ENCODE peak calls at places on chromosomes 2 and 18, in eight cellular contexts. N is dorsolateral prefrontal cortex; E is NCI-H510A treated with DMSO at 0.1 percent for 48 hours; P is stimulated activated CD4-positive, alpha-beta T cell treated with anti-CD3 and anti-CD28 coated beads, TNF-alpha, amount 100 ng/mL, for 48 hours; B is mucosa of descending colon; H is M059J; Y is left colon; J is choroid plexus epithelial cell. L is an unnamed sample.

GRCh38 chr2:105541189-105542050 is 142.6 kb upstream of the FHL2 start:
- DNase-seq in N (no peak), E (no peak), P (no peak), B (no peak), H (peak), Y (no peak), J (no peak), L (no peak)

GRCh38 chr2:221572180-221572820 is at the start of gene EPHA4:
- DNase-seq in N (peak), E (peak), P (peak), B (peak), H (peak), Y (peak), J (peak), L (peak)

GRCh38 chr18:44804033-44804432 is 123.3 kb downstream of the SETBP1 start:
- DNase-seq in N (no peak), E (no peak), P (no peak), B (no peak), H (no peak), Y (no peak), J (peak), L (no peak)

GRCh38 chr2:85893428-85894258 is 4.9 kb upstream of the ST3GAL5 start:
- DNase-seq in N (no peak), E (no peak), P (no peak), B (no peak), H (peak), Y (no peak), J (peak), L (no peak)

GRCh38 chr18:765764-766549 is 46.1 kb downstream of the YES1 start:
- DNase-seq in N (no peak), E (no peak), P (no peak), B (no peak), H (no peak), Y (no peak), J (no peak), L (no peak)

GRCh38 chr18:3224223-3224622 is 4.5 kb upstream of the MYOM1 start:
- DNase-seq in N (no peak), E (no peak), P (no peak), B (no peak), H (no peak), Y (no peak), J (no peak), L (no peak)

GRCh38 chr2:156837635-156838034 is 401.5 kb downstream of the GPD2 start:
- DNase-seq in N (no peak), E (no peak), P (no peak), B (no peak), H (no peak), Y (no peak), J (no peak), L (no peak)

GRCh38 chr18:76686737-76687231 is 135.6 kb upstream of the ZNF236 start:
- DNase-seq in N (peak), E (peak), P (no peak), B (peak), H (peak), Y (peak), J (peak), L (peak)

GRCh38 chr2:233329489-233330135 is 22.0 kb downstream of the SAG start:
- DNase-seq in N (no peak), E (no peak), P (no peak), B (no peak), H (peak), Y (no peak), J (no peak), L (no peak)

GRCh38 chr2:43105586-43106562 is 120.5 kb downstream of the ZFP36L2 start:
- DNase-seq in N (no peak), E (no peak), P (no peak), B (peak), H (peak), Y (peak), J (peak), L (peak)

GRCh38 chr2:119873350-119874013 is 113.8 kb downstream of the PTPN4 start:
- DNase-seq in N (no peak), E (no peak), P (no peak), B (no peak), H (no peak), Y (no peak), J (no peak), L (no peak)

GRCh38 chr2:40343904-40344303 is 108.0 kb downstream of the SLC8A1 start:
- DNase-seq in N (no peak), E (no peak), P (no peak), B (no peak), H (peak), Y (no peak), J (peak), L (no peak)

GRCh38 chr2:27431395-27431794 is 3.0 kb downstream of the NRBP1 start:
- DNase-seq in N (no peak), E (no peak), P (no peak), B (no peak), H (peak), Y (no peak), J (peak), L (no peak)

GRCh38 chr2:74405994-74406583 is 15.3 kb downstream of the C2orf81 start:
- DNase-seq in N (no peak), E (no peak), P (no peak), B (no peak), H (peak), Y (no peak), J (no peak), L (no peak)

GRCh38 chr18:24227976-24228660 is 89.3 kb downstream of the CABYR start:
- DNase-seq in N (no peak), E (no peak), P (no peak), B (peak), H (peak), Y (no peak), J (peak), L (no peak)

GRCh38 chr18:59459352-59460059 is 100.4 kb upstream of the LMAN1 start:
- DNase-seq in N (no peak), E (peak), P (no peak), B (no peak), H (peak), Y (no peak), J (peak), L (no peak)

GRCh38 chr2:25043241-25043867 is 1.5 kb downstream of the EFR3B start:
- DNase-seq in N (peak), E (no peak), P (peak), B (no peak), H (peak), Y (no peak), J (peak), L (no peak)

GRCh38 chr2:85737481-85737880 is 16.3 kb upstream of the ATOH8 start:
- DNase-seq in N (no peak), E (no peak), P (no peak), B (peak), H (peak), Y (peak), J (peak), L (peak)

GRCh38 chr2:228084717-228085116 is 96.8 kb downstream of the SPHKAP start:
- DNase-seq in N (no peak), E (no peak), P (no peak), B (no peak), H (no peak), Y (no peak), J (no peak), L (no peak)

GRCh38 chr2:151826737-151827157 is 1.5 kb downstream of the ARL5A start:
- DNase-seq in N (no peak), E (no peak), P (no peak), B (peak), H (no peak), Y (no peak), J (peak), L (no peak)

GRCh38 chr2:74004212-74005182 is 19.8 kb downstream of the TET3 start:
- DNase-seq in N (no peak), E (no peak), P (no peak), B (no peak), H (no peak), Y (no peak), J (no peak), L (no peak)

GRCh38 chr2:225911019-225911418 is 511.5 kb downstream of the NYAP2 start:
- DNase-seq in N (no peak), E (no peak), P (no peak), B (no peak), H (peak), Y (no peak), J (peak), L (no peak)

GRCh38 chr2:9883897-9884296 is 40.6 kb downstream of the TAF1B start:
- DNase-seq in N (no peak), E (no peak), P (no peak), B (no peak), H (no peak), Y (no peak), J (no peak), L (no peak)

GRCh38 chr18:50372743-50373142 is 2.1 kb upstream of the SKA1 start:
- DNase-seq in N (no peak), E (no peak), P (no peak), B (no peak), H (no peak), Y (no peak), J (no peak), L (no peak)

GRCh38 chr2:149375801-149376349 is 45.5 kb downstream of the LYPD6 start:
- DNase-seq in N (no peak), E (no peak), P (no peak), B (no peak), H (peak), Y (no peak), J (peak), L (no peak)

GRCh38 chr18:48303883-48304282 is 105.3 kb downstream of the ZBTB7C start:
- DNase-seq in N (no peak), E (no peak), P (no peak), B (no peak), H (no peak), Y (no peak), J (no peak), L (no peak)

GRCh38 chr2:238685327-238685709 is 162.6 kb upstream of the TWIST2 start:
- DNase-seq in N (no peak), E (no peak), P (no peak), B (no peak), H (no peak), Y (no peak), J (no peak), L (no peak)

GRCh38 chr2:10225291-10226031 is 77.2 kb upstream of the HPCAL1 start:
- DNase-seq in N (no peak), E (no peak), P (no peak), B (no peak), H (no peak), Y (peak), J (no peak), L (no peak)

GRCh38 chr18:36186461-36187137 is 698 bp upstream of the MOCOS start:
- DNase-seq in N (no peak), E (peak), P (no peak), B (peak), H (peak), Y (peak), J (no peak), L (peak)

GRCh38 chr2:23404426-23404825 is 19.4 kb downstream of the KLHL29 start:
- DNase-seq in N (no peak), E (peak), P (no peak), B (peak), H (peak), Y (peak), J (peak), L (peak)

GRCh38 chr2:37635359-37636208 is 35.9 kb downstream of the CDC42EP3 start:
- DNase-seq in N (no peak), E (no peak), P (peak), B (peak), H (peak), Y (no peak), J (peak), L (no peak)

GRCh38 chr2:219619235-219619634 is 8.2 kb upstream of the SLC4A3 start:
- DNase-seq in N (no peak), E (no peak), P (no peak), B (no peak), H (no peak), Y (no peak), J (no peak), L (no peak)

GRCh38 chr18:79425573-79425895 is 29.8 kb downstream of the NFATC1 start:
- DNase-seq in N (no peak), E (no peak), P (no peak), B (no peak), H (no peak), Y (no peak), J (no peak), L (no peak)

L was measured in colonic mucosa.